ENCODE peak calls at places on chromosomes 13 and 19, in five cellular contexts. V is HCT116, S is H1, K is GM12878, E is K562. W is an unnamed sample.

GRCh38 chr13:80873589-80873988 is 532.7 kb upstream of the SPRY2 start:
- DNase-seq in S (no peak), K (peak), V (no peak), E (no peak), W (no peak)

GRCh38 chr19:19022380-19022961 is 10.8 kb downstream of the SUGP2 start:
- DNase-seq in S (no peak), E (no peak), K (no peak), V (no peak), W (no peak)

GRCh38 chr13:96898855-96899254 is 95.4 kb downstream of the OXGR1 start:
- DNase-seq in V (no peak), K (no peak), S (no peak), E (no peak), W (peak)

GRCh38 chr13:106471957-106472543 is 63.4 kb downstream of the EFNB2 start:
- DNase-seq in E (peak), K (no peak), V (peak), S (peak), W (peak)

GRCh38 chr13:50989476-50989875 is 79.9 kb downstream of the RNASEH2B start:
- DNase-seq in E (peak), V (no peak), S (no peak), K (no peak), W (peak)

GRCh38 chr19:18919086-18919894 is at the start of the genes COPE and DDX49:
- DNase-seq in K (peak), V (peak), E (peak), S (peak), W (peak)

GRCh38 chr19:33679696-33680095 is 57.9 kb downstream of the CHST8 start:
- DNase-seq in E (no peak), S (no peak), V (no peak), K (no peak), W (no peak)

GRCh38 chr19:43902399-43902798 is 32.7 kb downstream of the ZNF45 start:
- DNase-seq in V (no peak), K (no peak), E (no peak), S (no peak), W (no peak)

GRCh38 chr13:101150998-101151397 is 265.3 kb downstream of the NALCN start:
- DNase-seq in E (no peak), S (no peak), K (no peak), V (no peak), W (no peak)

GRCh38 chr13:111116830-111117229 is 1.7 kb downstream of the ARHGEF7 start:
- DNase-seq in V (no peak), K (no peak), S (no peak), E (no peak), W (no peak)

GRCh38 chr13:59710995-59711701 is 452.6 kb downstream of the DIAPH3 start:
- DNase-seq in S (no peak), K (no peak), V (no peak), E (no peak), W (no peak)

GRCh38 chr19:41993612-41994483 is at the start of gene ATP1A3:
- DNase-seq in V (peak), E (peak), K (no peak), S (no peak), W (peak)

GRCh38 chr13:113774177-113775107 is 15.4 kb downstream of the TMEM255B start:
- DNase-seq in K (no peak), V (no peak), E (no peak), S (no peak), W (no peak)

GRCh38 chr13:51733656-51734334 is 70.2 kb downstream of the DHRS12 start:
- DNase-seq in E (no peak), K (no peak), S (no peak), V (no peak), W (no peak)

GRCh38 chr13:29039212-29039611 is 219.1 kb downstream of the MTUS2 start:
- DNase-seq in V (no peak), S (no peak), E (no peak), K (no peak), W (no peak)
- H3K9ac ChIP-seq in V (no peak), S (no peak), E (no peak), K (no peak), W (no peak)

GRCh38 chr13:43102304-43102703 is 78.9 kb downstream of the DNAJC15 start:
- DNase-seq in E (no peak), V (no peak), S (no peak), K (no peak), W (no peak)

GRCh38 chr13:43095771-43096719 is 72.7 kb downstream of the DNAJC15 start:
- DNase-seq in K (no peak), E (no peak), S (no peak), V (no peak), W (no peak)

GRCh38 chr13:43094901-43095300 is 71.5 kb downstream of the DNAJC15 start:
- DNase-seq in S (no peak), E (no peak), V (no peak), K (peak), W (no peak)

DNA sequence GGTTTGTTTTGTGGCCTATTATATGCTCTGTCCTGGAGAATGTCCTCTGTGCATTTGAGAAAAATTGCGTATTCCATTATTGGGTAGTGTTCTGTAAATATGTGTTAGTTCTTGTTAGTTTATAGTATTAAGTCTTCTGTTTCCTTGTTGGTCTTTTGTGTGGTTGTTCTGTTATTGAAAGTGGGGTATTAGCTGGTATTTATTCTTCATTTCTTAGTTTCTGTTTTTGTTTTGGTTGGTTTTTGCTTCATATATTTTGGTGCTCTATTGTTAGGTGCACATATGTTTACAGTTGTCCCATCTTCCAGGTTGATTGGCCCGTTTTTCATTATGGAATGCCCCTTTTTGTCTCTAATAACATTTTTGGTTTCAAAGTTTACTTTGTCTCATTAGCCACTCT is 77.3 kb downstream of the DNAJC15 start:
- DNase-seq in V (no peak), K (no peak), S (no peak), E (no peak), W (no peak)
- TF ChIP-seq ZNF274 in V (no peak), K (no peak), S (no peak), E (no peak), W (no peak)

GRCh38 chr19:2578911-2579677 is 103.2 kb downstream of the GADD45B start:
- DNase-seq in K (no peak), V (peak), E (peak), S (peak), W (peak)

GRCh38 chr19:2578391-2578826 is 102.5 kb downstream of the GADD45B start:
- DNase-seq in K (no peak), E (no peak), V (no peak), S (no peak), W (no peak)

GRCh38 chr19:2582984-2583956 is 107.3 kb downstream of the GADD45B start:
- DNase-seq in V (no peak), K (no peak), E (no peak), S (no peak), W (no peak)

GRCh38 chr19:2577722-2578335 is 101.9 kb downstream of the GADD45B start:
- DNase-seq in S (no peak), K (no peak), E (no peak), V (no peak), W (no peak)

GRCh38 chr19:2579678-2580280 is 103.9 kb downstream of the GADD45B start:
- DNase-seq in E (no peak), K (no peak), V (no peak), S (no peak), W (no peak)
- H3K9ac ChIP-seq in E (peak), K (no peak), V (peak), S (no peak), W (peak)

GRCh38 chr19:558770-559439 is 13.5 kb upstream of the BSG start:
- DNase-seq in E (no peak), V (no peak), S (no peak), K (no peak), W (no peak)
- TF ChIP-seq ZNF274 in E (no peak), V (no peak), S (no peak), K (no peak), W (no peak)